ENCODE peak calls at places on chromosome 16, in four cellular contexts. J, M, P and B are unnamed samples.

GRCh38 chr16:31131841-31132271 is 3.7 kb downstream of the PRSS8 start:
- DNase-seq in P (no peak), J (no peak), M (no peak), B (no peak)

GRCh38 chr16:83901101-83901500 is 2.2 kb downstream of the MLYCD start:
- DNase-seq in J (no peak), M (no peak), P (no peak), B (no peak)

GRCh38 chr16:86975445-86975844 is 341.7 kb downstream of the C16orf95 start:
- DNase-seq in P (no peak), J (peak; percentile 65), M (no peak), B (no peak)

GRCh38 chr16:81376880-81377279 is 62.1 kb downstream of the GAN start:
- DNase-seq in P (no peak), J (no peak), M (no peak), B (no peak)

GRCh38 chr16:58556678-58557077 is 41.4 kb downstream of the SETD6 start:
- DNase-seq in J (no peak), M (no peak), P (no peak), B (no peak)

GRCh38 chr16:58960034-58960433 is 225.9 kb upstream of the GOT2 start:
- DNase-seq in J (no peak), M (no peak), P (no peak), B (no peak)

GRCh38 chr16:31129568-31130335 is 5.8 kb downstream of the PRSS8 start:
- DNase-seq in J (no peak), M (peak; percentile 73), P (peak; percentile 68), B (no peak)

GRCh38 chr16:56311208-56312027 is 113.9 kb downstream of the AMFR start:
- DNase-seq in J (no peak), M (no peak), P (no peak), B (no peak)

GRCh38 chr16:16861546-16861945 is 482.6 kb downstream of the NPIPA7 start:
- DNase-seq in J (peak; percentile 82), P (peak; percentile 42), M (peak; percentile 52), B (peak; percentile 12)

GRCh38 chr16:56364865-56365264 is 60.5 kb downstream of the AMFR start:
- DNase-seq in M (no peak), P (no peak), J (no peak), B (no peak)

GRCh38 chr16:54031107-54031760 is 255.4 kb downstream of the IRX3 start:
- DNase-seq in J (no peak), M (no peak), P (no peak), B (no peak)

GRCh38 chr16:49183911-49184310 is 97.7 kb downstream of the CBLN1 start:
- DNase-seq in P (no peak), J (peak; percentile 62), M (no peak), B (no peak)

GRCh38 chr16:21157632-21158031 is 842 bp upstream of the LDAF1 start:
- DNase-seq in M (no peak), J (no peak), P (no peak), B (no peak)

GRCh38 chr16:74505011-74505410 is 83.7 kb upstream of the CLEC18B start:
- DNase-seq in P (no peak), J (no peak), M (no peak), B (no peak)

DNA sequence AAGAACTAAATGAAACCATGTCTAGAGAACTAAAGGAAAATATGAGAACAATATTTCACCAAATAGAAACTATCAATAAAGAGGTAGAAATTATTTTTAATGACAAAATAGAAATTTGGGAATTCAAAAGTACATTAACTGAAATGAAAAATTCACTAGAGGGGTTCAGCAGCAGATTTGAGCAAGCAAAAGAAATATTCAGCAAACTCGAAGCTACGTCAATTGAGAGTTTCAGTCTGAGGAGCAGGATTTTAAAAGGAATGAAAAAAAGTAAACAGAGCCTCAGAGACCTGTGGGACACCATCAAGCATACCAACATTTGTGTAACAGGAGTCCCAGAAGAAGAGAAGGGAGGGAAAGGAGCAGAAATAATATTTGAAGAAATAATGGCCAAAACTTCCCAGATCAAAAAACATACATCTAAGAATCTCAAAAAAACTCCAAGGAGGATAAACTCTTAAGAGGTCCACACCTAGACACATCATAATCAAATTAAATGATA is 38.3 kb downstream of the ZFP90 start:
- DNase-seq in M (no peak), J (no peak), P (no peak), B (no peak)
- H3K9me3 ChIP-seq in M (no peaks in the 10 kb centered on the region), J (no peaks in the 10 kb centered on the region), P (peaks cover 12% of the 10 kb centered on the region), B (peaks cover 20% of the 10 kb centered on the region)

GRCh38 chr16:2429771-2430663 is 770 bp downstream of the CCNF start:
- DNase-seq in M (no peak), P (no peak), J (peak; percentile 36), B (no peak)

GRCh38 chr16:2428051-2428786 is 1.0 kb upstream of the CCNF start:
- DNase-seq in M (peak; percentile 45), P (peak; percentile 32), J (peak; percentile 26), B (no peak)

GRCh38 chr16:2427526-2427925 is 1.7 kb upstream of the CCNF start:
- DNase-seq in J (no peak), M (no peak), P (no peak), B (no peak)

GRCh38 chr16:2429037-2429770 is at the start of gene CCNF:
- DNase-seq in P (peak; percentile 97), J (peak; percentile 96), M (peak; percentile 98), B (peak; percentile 98)

DNA sequence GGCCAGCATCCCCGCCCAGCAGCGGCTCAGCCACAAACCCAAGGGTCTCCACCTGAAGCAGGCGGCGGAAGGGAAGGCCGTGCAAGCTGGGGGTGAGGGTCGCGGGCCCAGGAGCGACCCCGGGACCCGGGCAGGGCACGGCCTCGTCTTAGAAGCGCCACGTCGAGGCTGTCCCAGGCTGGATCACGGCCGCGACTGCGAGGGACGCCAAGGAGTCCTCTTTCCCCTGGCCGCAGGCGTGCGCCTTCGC is 535 bp upstream of the CCNF start:
- DNase-seq in P (no peak), M (no peak), J (no peak), B (no peak)
- H3K9me3 ChIP-seq in P (no peaks in the 10 kb centered on the region), M (no peaks in the 10 kb centered on the region), J (no peaks in the 10 kb centered on the region), B (no peaks in the 10 kb centered on the region)

GRCh38 chr16:71453051-71453450 is 9.0 kb downstream of the ZNF23 start:
- DNase-seq in P (no peak), J (no peak), M (no peak), B (no peak)
- H3K9me3 ChIP-seq in P (peaks cover 19% of the 10 kb centered on the region), J (peaks cover 8% of the 10 kb centered on the region), M (peaks cover 15% of the 10 kb centered on the region), B (peaks cover 17% of the 10 kb centered on the region)

GRCh38 chr16:62909597-62909996 is 873.4 kb upstream of the CDH8 start:
- DNase-seq in P (no peak), M (no peak), J (no peak), B (no peak)

GRCh38 chr16:62899737-62900136 is 863.5 kb upstream of the CDH8 start:
- DNase-seq in P (no peak), M (no peak), J (no peak), B (no peak)

GRCh38 chr16:62907562-62907961 is 871.3 kb upstream of the CDH8 start:
- DNase-seq in P (no peak), M (no peak), J (no peak), B (no peak)

GRCh38 chr16:62903961-62904502 is 867.8 kb upstream of the CDH8 start:
- DNase-seq in J (no peak), P (no peak), M (no peak), B (no peak)
- H3K9me3 ChIP-seq in J (no peaks in the 10 kb centered on the region), P (no peaks in the 10 kb centered on the region), M (no peaks in the 10 kb centered on the region), B (peaks cover 3% of the 10 kb centered on the region)